ENCODE peak calls at places on chromosomes 4 and X, in six cellular contexts. O, I, T, B, D and C are unnamed samples.
A peak's percentile ranks its signal among the peaks of the same experiment; 100 is the strongest.

GRCh38 chr4:55311792-55312490 is 34.1 kb upstream of the SRD5A3 start:
- DNase-seq in O (no peak), I (no peak), T (no peak), B (no peak), D (no peak), C (peak; percentile 20)

GRCh38 chr4:6992728-6993655 is 50.2 kb upstream of the TADA2B start:
- DNase-seq in O (peak; percentile 41), I (no peak), T (peak; percentile 48), B (peak; percentile 59), D (peak; percentile 40), C (no peak)

GRCh38 chr4:28279249-28279648 is 1418.6 kb downstream of the STIM2 start:
- DNase-seq in O (no peak), I (no peak), T (no peak), B (no peak), D (no peak), C (no peak)

GRCh38 chr4:7652006-7652405 is 217.3 kb upstream of the PSAPL1 start:
- DNase-seq in O (no peak), I (peak; percentile 48), T (no peak), B (no peak), D (no peak), C (no peak)

GRCh38 chr4:139777757-139778156 is 112.1 kb downstream of the MGST2 start:
- DNase-seq in O (no peak), I (no peak), T (no peak), B (peak; percentile 80), D (no peak), C (no peak)

GRCh38 chr4:185914583-185915199 is 102.7 kb upstream of the SORBS2 start:
- DNase-seq in O (no peak), I (no peak), T (no peak), B (no peak), D (peak; percentile 82), C (no peak)

GRCh38 chr4:185853841-185854240 is 41.8 kb upstream of the SORBS2 start:
- DNase-seq in O (no peak), I (no peak), T (no peak), B (no peak), D (no peak), C (no peak)

GRCh38 chr4:143354990-143355389 is 18.3 kb downstream of the GAB1 start:
- DNase-seq in O (no peak), I (no peak), T (no peak), B (no peak), D (no peak), C (peak; percentile 42)

GRCh38 chr4:177118596-177118995 is 191.1 kb upstream of the NEIL3 start:
- DNase-seq in O (no peak), I (no peak), T (no peak), B (peak; percentile 57), D (peak; percentile 99), C (no peak)

GRCh38 chrX:113868169-113868568 is 715.7 kb upstream of the HTR2C start:
- DNase-seq in O (no peak), I (no peak), T (no peak), B (no peak), D (no peak), C (peak; percentile 79)

GRCh38 chr4:111943796-111944203 is 201.5 kb upstream of the FAM241A start:
- DNase-seq in O (peak; percentile 38), I (no peak), T (peak; percentile 48), B (peak; percentile 5), D (no peak), C (peak; percentile 13)

GRCh38 chr4:60189286-60189685 is 1010.8 kb upstream of the ADGRL3 start:
- DNase-seq in O (no peak), I (no peak), T (no peak), B (no peak), D (no peak), C (no peak)

GRCh38 chr4:144599621-144600020 is 46.3 kb upstream of the HHIP start:
- DNase-seq in O (no peak), I (no peak), T (no peak), B (no peak), D (peak; percentile 57), C (no peak)

GRCh38 chrX:82732861-82733260 is 775.2 kb upstream of the POU3F4 start:
- DNase-seq in O (no peak), I (no peak), T (no peak), B (no peak), D (no peak), C (no peak)

GRCh38 chrX:130497531-130497930 is 95.7 kb downstream of the RBMX2 start:
- DNase-seq in O (no peak), I (no peak), T (no peak), B (no peak), D (no peak), C (no peak)

GRCh38 chr4:43943998-43944397 is 504.6 kb downstream of the KCTD8 start:
- DNase-seq in O (no peak), I (no peak), T (no peak), B (no peak), D (no peak), C (no peak)

GRCh38 chr4:137443031-137443800 is 89.1 kb downstream of the PCDH18 start:
- DNase-seq in O (no peak), I (no peak), T (no peak), B (no peak), D (no peak), C (no peak)

GRCh38 chr4:67680568-67681222 is 20.3 kb downstream of the UBA6 start:
- DNase-seq in O (no peak), I (no peak), T (no peak), B (no peak), D (peak; percentile 31), C (no peak)

GRCh38 chr4:40473578-40474388 is 138.7 kb downstream of the CHRNA9 start:
- DNase-seq in O (peak; percentile 51), I (no peak), T (peak; percentile 46), B (no peak), D (no peak), C (no peak)
- TF ChIP-seq POLR2A in O (peak; percentile 46), I (no peak), T (no peak), B (no peak), D (no peak), C (no peak)

GRCh38 chrX:50725310-50725709 is 88.7 kb downstream of the SHROOM4 start:
- DNase-seq in O (no peak), I (no peak), T (no peak), B (no peak), D (no peak), C (no peak)

GRCh38 chrX:50718791-50719190 is 95.2 kb downstream of the SHROOM4 start:
- DNase-seq in O (no peak), I (no peak), T (no peak), B (no peak), D (peak; percentile 63), C (no peak)

GRCh38 chrX:50721771-50722521 is 92.0 kb downstream of the SHROOM4 start:
- DNase-seq in O (no peak), I (no peak), T (no peak), B (no peak), D (no peak), C (no peak)

GRCh38 chrX:50726296-50726695 is 87.7 kb downstream of the SHROOM4 start:
- DNase-seq in O (no peak), I (no peak), T (no peak), B (no peak), D (no peak), C (no peak)

GRCh38 chrX:50723006-50723405 is 91.0 kb downstream of the SHROOM4 start:
- DNase-seq in O (no peak), I (no peak), T (no peak), B (no peak), D (no peak), C (no peak)
- TF ChIP-seq POLR2A in O (no peak), I (no peak), T (no peak), B (no peak), D (no peak), C (no peak)

DNA sequence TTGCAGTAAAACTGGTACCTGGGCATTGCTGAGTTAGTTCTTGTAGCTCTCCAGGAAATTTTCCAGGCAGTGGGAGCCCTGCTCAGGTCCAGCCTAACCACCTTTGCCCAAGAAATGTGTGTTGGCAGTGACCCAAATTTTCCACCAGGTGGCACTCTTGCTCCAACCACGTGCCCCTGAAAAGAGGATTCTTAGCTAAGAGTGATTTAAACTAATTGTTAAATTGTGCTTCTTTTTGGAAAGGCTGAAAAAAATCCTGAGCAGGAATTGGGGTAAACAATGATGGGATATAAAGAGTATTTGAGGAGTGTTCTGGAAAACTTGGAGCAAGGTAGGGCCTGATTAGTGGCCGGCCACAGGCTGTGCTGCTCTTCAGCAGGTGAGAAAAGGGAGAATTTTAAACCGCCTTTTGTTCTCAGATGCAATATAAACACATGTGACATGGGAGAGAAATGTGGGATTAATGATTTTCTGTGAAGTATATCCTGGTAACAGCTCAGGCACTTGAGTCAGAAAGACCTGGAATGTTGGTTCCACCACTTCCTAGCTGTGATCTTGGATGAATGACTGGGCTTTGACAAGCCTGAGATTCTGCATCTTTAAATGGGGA is 219.6 kb downstream of the PTTG2 start:
- DNase-seq in O (peak; percentile 90), I (peak; percentile 73), T (peak; percentile 87), B (peak; percentile 77), D (peak; percentile 77), C (peak; percentile 72)
- TF ChIP-seq POLR2A in O (no peak), I (no peak), T (no peak), B (no peak), D (no peak), C (no peak)

DNA sequence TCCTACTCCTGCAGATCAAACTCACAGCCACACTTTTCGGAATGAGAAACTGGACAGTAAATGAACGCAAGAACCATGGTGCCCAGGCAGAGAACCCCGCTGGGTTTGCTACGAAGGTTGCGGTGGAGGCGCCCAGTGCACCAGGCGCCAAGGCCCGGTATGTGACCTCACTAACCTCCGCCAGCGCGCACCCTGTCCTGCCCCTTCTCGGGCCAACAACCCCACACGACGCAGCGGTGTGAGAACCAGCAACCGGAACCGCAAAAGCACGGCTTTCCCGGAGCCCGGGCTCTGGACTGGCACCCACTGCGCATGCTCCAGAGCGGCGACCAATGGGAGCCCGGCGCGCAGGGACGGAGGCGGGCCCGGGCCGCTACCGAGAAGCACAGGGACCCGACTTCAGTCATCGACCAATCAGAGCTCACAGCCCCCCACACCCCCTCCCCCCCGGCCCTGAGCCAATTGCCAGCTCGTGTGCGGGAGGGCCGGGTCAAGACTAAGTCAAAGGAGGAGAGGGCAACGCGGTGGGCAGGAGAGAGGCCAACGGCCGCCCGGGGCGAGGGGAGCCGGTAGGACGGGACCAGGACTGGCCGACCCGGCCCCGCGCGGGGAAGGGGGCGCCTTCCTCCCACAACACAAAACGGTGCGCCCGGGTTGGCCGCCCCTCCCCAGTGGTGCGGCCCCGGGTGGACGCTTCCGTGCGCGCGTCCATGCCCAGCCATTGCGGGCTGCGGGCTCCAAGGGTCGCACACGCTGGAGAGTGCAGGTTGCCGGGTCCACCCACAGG is 7.3 kb upstream of the WAS start:
- DNase-seq in O (peak; percentile 92), I (peak; percentile 89), T (peak; percentile 91), B (peak; percentile 87), D (peak; percentile 75), C (peak; percentile 93)
- TF ChIP-seq POLR2A in O (peak; percentile 76), I (peak; percentile 41), T (no peak), B (no peak), D (no peak), C (peak; percentile 47)